ENCODE peak calls at places on chromosome 13, in eight cellular contexts. U is lung, I is left ventricle myocardium inferior, V is H9, Z is Karpas-422, M is neural progenitor cell, A is sigmoid colon, Q is DND-41. G is an unnamed sample.
A peak's percentile ranks its signal among the peaks of the same experiment; 100 is the strongest.

GRCh38 chr13:35768551-35768950 is 292.1 kb upstream of the MAB21L1 start:
- DNase-seq in U (no peak), I (no peak), V (no peak), Z (no peak), M (no peak), A (no peak), Q (no peak), G (no peak)

GRCh38 chr13:66803759-66804456 is 426.2 kb downstream of the PCDH9 start:
- DNase-seq in U (no peak), I (no peak), V (no peak), Z (no peak), M (no peak), A (no peak), Q (no peak), G (no peak)

GRCh38 chr13:110989331-110989730 is 74.5 kb upstream of the ANKRD10 start:
- DNase-seq in U (no peak), I (no peak), V (no peak), Z (no peak), M (no peak), A (no peak), Q (no peak), G (no peak)

GRCh38 chr13:101881593-101881992 is 429.1 kb downstream of the ITGBL1 start:
- DNase-seq in U (no peak), I (no peak), V (no peak), Z (no peak), M (no peak), A (no peak), Q (no peak), G (no peak)

GRCh38 chr13:77751513-77752456 is 54.3 kb downstream of the SLAIN1 start:
- DNase-seq in U (no peak), I (no peak), V (peak; percentile 41), Z (peak; percentile 77), M (peak; percentile 62), A (no peak), Q (peak; percentile 42), G (no peak)

GRCh38 chr13:46687810-46688209 is 109.2 kb downstream of the ESD start:
- DNase-seq in U (no peak), I (no peak), V (peak; percentile 75), Z (no peak), M (no peak), A (no peak), Q (no peak), G (no peak)

GRCh38 chr13:110309661-110310524 is 2.8 kb downstream of the COL4A2 start:
- DNase-seq in U (no peak), I (no peak), V (peak; percentile 15), Z (no peak), M (peak; percentile 37), A (peak; percentile 66), Q (no peak), G (peak; percentile 47)

GRCh38 chr13:104057851-104058250 is 991.6 kb upstream of the SLC10A2 start:
- DNase-seq in U (no peak), I (no peak), V (no peak), Z (no peak), M (no peak), A (no peak), Q (no peak), G (no peak)

GRCh38 chr13:36031490-36031889 is 99.7 kb downstream of the DCLK1 start:
- DNase-seq in U (no peak), I (no peak), V (no peak), Z (no peak), M (no peak), A (no peak), Q (no peak), G (no peak)

GRCh38 chr13:99197257-99197651 is 3.4 kb upstream of the UBAC2 start:
- DNase-seq in U (no peak), I (no peak), V (no peak), Z (no peak), M (no peak), A (no peak), Q (no peak), G (peak; percentile 46)

GRCh38 chr13:45931211-45931610 is 79.7 kb upstream of the SIAH3 start:
- DNase-seq in U (no peak), I (no peak), V (no peak), Z (no peak), M (no peak), A (no peak), Q (no peak), G (no peak)

GRCh38 chr13:97810152-97810551 is 143.3 kb upstream of the IPO5 start:
- DNase-seq in U (no peak), I (no peak), V (no peak), Z (peak; percentile 64), M (peak; percentile 15), A (no peak), Q (no peak), G (no peak)

GRCh38 chr13:54859827-54860226 is 1831.2 kb downstream of the OLFM4 start:
- DNase-seq in U (no peak), I (no peak), V (no peak), Z (no peak), M (no peak), A (no peak), Q (no peak), G (no peak)

GRCh38 chr13:77056382-77056781 is 29.4 kb upstream of the FBXL3 start:
- DNase-seq in U (no peak), I (no peak), V (no peak), Z (no peak), M (no peak), A (no peak), Q (no peak), G (no peak)

GRCh38 chr13:113777311-113778260 is 18.6 kb downstream of the TMEM255B start:
- DNase-seq in U (no peak), I (no peak), V (peak; percentile 73), Z (peak; percentile 66), M (peak; percentile 88), A (no peak), Q (peak; percentile 67), G (no peak)

GRCh38 chr13:91045351-91046034 is 302.0 kb upstream of the MIR17HG start:
- DNase-seq in U (no peak), I (no peak), V (no peak), Z (peak; percentile 66), M (peak; percentile 26), A (no peak), Q (no peak), G (no peak)

GRCh38 chr13:35478384-35479222 is 2.1 kb upstream of the MAB21L1 start:
- DNase-seq in U (no peak), I (no peak), V (peak; percentile 61), Z (peak; percentile 44), M (peak; percentile 82), A (peak; percentile 60), Q (no peak), G (no peak)

GRCh38 chr13:27533155-27533643 is 82.8 kb upstream of the MTIF3 start:
- DNase-seq in U (peak; percentile 87), I (peak; percentile 84), V (peak; percentile 84), Z (peak; percentile 73), M (peak; percentile 94), A (peak; percentile 87), Q (no peak), G (peak; percentile 70)

GRCh38 chr13:36212789-36213188 is 1.6 kb downstream of the SOHLH2 start:
- DNase-seq in U (no peak), I (no peak), V (no peak), Z (no peak), M (peak; percentile 46), A (no peak), Q (no peak), G (no peak)

GRCh38 chr13:63107163-63107935 is 1691.7 kb upstream of the PCDH20 start:
- DNase-seq in U (no peak), I (no peak), V (no peak), Z (peak; percentile 70), M (no peak), A (no peak), Q (no peak), G (no peak)

GRCh38 chr13:106403280-106403679 is 132.2 kb downstream of the EFNB2 start:
- DNase-seq in U (no peak), I (no peak), V (no peak), Z (no peak), M (no peak), A (no peak), Q (no peak), G (no peak)

GRCh38 chr13:32825481-32825880 is 190.7 kb upstream of the KL start:
- DNase-seq in U (no peak), I (no peak), V (no peak), Z (no peak), M (no peak), A (no peak), Q (no peak), G (no peak)
- H3K27ac ChIP-seq in U (no peak overlapping the region), I (no peak overlapping the region), V (no peak overlapping the region), Z (no peak overlapping the region), M (no peak overlapping the region), A (no peak overlapping the region), Q (no peak overlapping the region), G (no peak overlapping the region)

DNA sequence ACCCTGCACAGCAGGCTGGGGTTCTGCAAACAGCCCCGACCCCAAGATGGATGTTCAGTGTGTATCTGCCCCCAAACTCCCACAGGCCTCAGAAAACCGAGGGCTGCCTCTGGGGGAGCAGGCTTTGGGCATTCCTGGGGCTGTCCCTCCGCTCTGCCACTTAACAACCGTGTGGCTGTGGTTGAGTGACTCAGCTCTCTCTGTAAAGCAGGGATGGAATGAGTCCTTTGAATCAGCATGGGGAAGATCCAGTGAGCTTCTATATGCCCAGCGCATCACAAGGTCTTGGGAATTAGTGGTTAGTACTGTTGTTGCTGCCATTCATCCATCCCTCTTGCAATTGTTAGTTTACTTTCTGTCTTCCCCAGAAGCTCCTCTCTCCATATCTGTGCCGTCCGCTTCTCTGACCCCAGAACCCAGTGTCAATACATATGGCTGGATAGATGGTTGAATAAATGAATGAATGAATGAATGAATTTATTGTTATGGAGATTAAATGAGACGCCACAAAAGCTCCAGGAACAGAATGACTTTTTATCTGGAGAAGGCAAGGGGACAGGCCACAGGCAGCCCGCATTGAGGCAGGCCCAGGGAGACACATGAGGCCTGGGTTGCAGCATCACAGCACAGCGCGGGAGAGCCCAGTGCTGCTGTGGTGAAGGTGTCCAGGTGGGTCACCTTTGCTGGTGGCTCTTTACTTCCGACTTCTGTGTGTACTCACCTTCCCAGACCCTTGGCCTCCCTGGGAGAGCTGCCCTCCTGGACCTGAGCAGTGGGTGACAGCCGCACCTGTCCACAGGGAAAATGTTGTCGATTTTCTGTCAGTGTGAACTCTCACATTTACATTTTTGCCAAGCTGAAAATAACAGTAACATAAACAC is 89.3 kb downstream of the RGCC start:
- DNase-seq in U (no peak), I (no peak), V (no peak), Z (no peak), M (no peak), A (no peak), Q (no peak), G (no peak)
- H3K27ac ChIP-seq in U (no peak overlapping the region), I (peak overlapping the region; percentile 89), V (no peak overlapping the region), Z (no peak overlapping the region), M (no peak overlapping the region), A (peak overlapping the region; percentile 66), Q (no peak overlapping the region), G (peak overlapping the region; percentile 74)

DNA sequence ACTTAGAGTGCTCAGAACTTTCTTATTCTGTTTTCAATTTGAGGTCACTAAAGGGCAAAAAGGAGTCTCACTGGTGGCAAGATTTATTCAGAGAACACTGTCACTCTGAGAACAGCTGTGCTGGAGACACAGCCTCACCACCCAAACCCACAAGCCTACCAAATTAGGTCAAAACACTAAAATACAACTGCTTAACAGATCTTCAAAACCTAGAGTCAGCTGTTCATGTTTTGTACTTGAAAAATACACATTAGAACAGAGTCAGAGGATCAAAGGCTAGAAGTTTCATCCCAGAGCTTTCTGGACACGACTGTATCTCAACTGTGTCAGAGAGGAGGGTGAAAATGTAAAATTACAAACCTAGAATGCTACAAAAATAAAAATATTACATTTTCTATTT is 89.3 kb downstream of the MIPEP start:
- DNase-seq in U (no peak), I (no peak), V (no peak), Z (no peak), M (no peak), A (no peak), Q (peak; percentile 22), G (no peak)
- H3K27ac ChIP-seq in U (no peak overlapping the region), I (peak overlapping the region; percentile 24), V (no peak overlapping the region), Z (no peak overlapping the region), M (no peak overlapping the region), A (peak overlapping the region; percentile 51), Q (no peak overlapping the region), G (peak overlapping the region; percentile 8)

GRCh38 chr13:48404952-48405351 is 8.0 kb downstream of the LPAR6 start:
- DNase-seq in U (no peak), I (no peak), V (no peak), Z (no peak), M (no peak), A (no peak), Q (no peak), G (no peak)
- H3K27ac ChIP-seq in U (no peak overlapping the region), I (peak overlapping the region; percentile 86), V (no peak overlapping the region), Z (no peak overlapping the region), M (no peak overlapping the region), A (peak overlapping the region; percentile 62), Q (no peak overlapping the region), G (peak overlapping the region; percentile 49)

G was measured in right atrium auricular region.